ENCODE peak calls at places on chromosomes 4 and X, in seven cellular contexts. V is uterus; K is left ventricle myocardium inferior; L is fibroblast of lung; Z is SK-N-SH; A is GM23248; S is naive thymus-derived CD4-positive, alpha-beta T cell. Y is an unnamed sample.
A peak's percentile ranks its signal among the peaks of the same experiment; 100 is the strongest.

GRCh38 chrX:405149-405548 is 18.4 kb upstream of the PPP2R3B start:
- DNase-seq in K (no peak), A (no peak), S (no peak), Z (no peak), V (no peak), L (no peak), Y (no peak)

GRCh38 chrX:21674430-21675186 is 16.5 kb upstream of the KLHL34 start:
- DNase-seq in K (no peak), A (no peak), L (no peak), S (no peak), V (no peak), Z (no peak), Y (no peak)

GRCh38 chr4:2248044-2248780 is 6.3 kb upstream of the HAUS3 start:
- DNase-seq in V (no peak), L (no peak), K (no peak), A (no peak), S (no peak), Z (peak; percentile 24), Y (peak; percentile 15)

GRCh38 chrX:47523297-47523696 is 37.7 kb upstream of the ARAF start:
- DNase-seq in Z (peak; percentile 91), K (peak; percentile 85), L (peak; percentile 59), A (peak; percentile 85), V (peak; percentile 84), S (peak; percentile 58), Y (peak; percentile 57)

GRCh38 chr4:37446016-37446415 is 201.5 kb downstream of the NWD2 start:
- DNase-seq in Z (no peak), A (no peak), L (peak; percentile 65), S (no peak), V (no peak), K (no peak), Y (no peak)

GRCh38 chr4:174402470-174403176 is 118.9 kb downstream of the CEP44 start:
- DNase-seq in Z (no peak), K (no peak), L (no peak), V (no peak), A (peak; percentile 25), S (no peak), Y (no peak)

GRCh38 chr4:141090473-141090872 is 42.8 kb downstream of the RNF150 start:
- DNase-seq in L (no peak), S (no peak), Z (no peak), V (no peak), K (no peak), A (no peak), Y (no peak)

GRCh38 chrX:5646818-5647217 is 581.8 kb downstream of the NLGN4X start:
- DNase-seq in S (no peak), Z (no peak), A (no peak), L (no peak), V (no peak), K (no peak), Y (no peak)

GRCh38 chr4:3134201-3134600 is 59.7 kb downstream of the HTT start:
- DNase-seq in Z (no peak), S (no peak), V (no peak), L (no peak), A (no peak), K (no peak), Y (no peak)

GRCh38 chrX:313546-313945 is 5.0 kb downstream of the GTPBP6 start:
- DNase-seq in A (no peak), K (peak; percentile 6), L (no peak), S (no peak), V (no peak), Z (no peak), Y (no peak)

GRCh38 chr4:70705146-70705855 is 16.5 kb upstream of the RUFY3 start:
- DNase-seq in A (peak; percentile 85), V (peak; percentile 71), L (peak; percentile 68), K (peak; percentile 77), Z (peak; percentile 91), S (peak; percentile 72), Y (peak; percentile 83)

GRCh38 chrX:16785247-16786138 is 773 bp upstream of the TXLNG start:
- DNase-seq in V (peak; percentile 25), A (peak; percentile 18), S (no peak), K (no peak), Z (peak; percentile 27), L (no peak), Y (peak; percentile 21)

GRCh38 chr4:86250616-86251015 is 109.2 kb downstream of the MAPK10 start:
- DNase-seq in Z (no peak), V (no peak), L (peak; percentile 87), K (no peak), A (no peak), S (no peak), Y (no peak)

GRCh38 chrX:140507982-140508305 is 3.1 kb upstream of the SOX3 start:
- DNase-seq in L (no peak), K (no peak), V (no peak), S (no peak), A (peak; percentile 60), Z (peak; percentile 24), Y (no peak)

GRCh38 chrX:24925430-24925829 is 90.3 kb downstream of the ARX start:
- DNase-seq in Z (no peak), A (no peak), L (no peak), S (no peak), V (no peak), K (no peak), Y (no peak)

GRCh38 chrX:18927558-18927957 is 56.4 kb downstream of the PHKA2 start:
- DNase-seq in V (no peak), S (no peak), K (no peak), L (no peak), Z (no peak), A (no peak), Y (no peak)

DNA sequence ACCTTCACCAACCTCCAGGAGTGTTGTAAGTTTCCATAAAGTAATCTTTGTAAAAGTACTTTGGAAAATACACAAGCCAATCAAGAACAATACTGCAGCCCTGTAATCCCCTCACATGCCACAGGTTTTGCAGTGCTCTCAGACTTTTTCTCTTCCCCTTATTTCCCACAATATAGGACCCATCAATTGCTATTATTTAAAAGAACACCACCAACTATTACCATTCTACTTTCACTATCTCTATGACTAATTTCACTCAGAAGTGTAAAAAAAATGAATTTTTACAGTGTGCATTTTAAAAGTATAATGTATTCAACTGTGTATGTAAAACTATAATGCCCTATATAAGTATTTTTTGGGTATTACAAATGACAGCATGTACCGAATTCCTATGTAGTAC is 1.7 kb downstream of the ATP8A1 start:
- DNase-seq in L (no peak), S (no peak), V (no peak), Z (no peak), K (no peak), A (peak; percentile 10), Y (no peak)
- H3K36me3 ChIP-seq in L (no peaks in the 10 kb centered on the region), S (peaks cover 8% of the 10 kb centered on the region), V (no peaks in the 10 kb centered on the region), Z (no peaks in the 10 kb centered on the region), K (no peaks in the 10 kb centered on the region), A (no peaks in the 10 kb centered on the region), Y (no peaks in the 10 kb centered on the region)

GRCh38 chr4:7506119-7506518 is 71.4 kb upstream of the PSAPL1 start:
- DNase-seq in A (no peak), K (no peak), V (no peak), S (no peak), Z (no peak), L (peak; percentile 62), Y (no peak)

GRCh38 chr4:7507381-7507780 is 72.7 kb upstream of the PSAPL1 start:
- DNase-seq in Z (no peak), L (peak; percentile 80), S (no peak), A (no peak), V (no peak), K (no peak), Y (no peak)

GRCh38 chr4:7505116-7505900 is 70.6 kb upstream of the PSAPL1 start:
- DNase-seq in V (no peak), K (no peak), Z (no peak), L (no peak), S (no peak), A (no peak), Y (no peak)

GRCh38 chr4:7503597-7503996 is 68.9 kb upstream of the PSAPL1 start:
- DNase-seq in V (no peak), K (no peak), Z (no peak), L (no peak), A (no peak), S (no peak), Y (no peak)

DNA sequence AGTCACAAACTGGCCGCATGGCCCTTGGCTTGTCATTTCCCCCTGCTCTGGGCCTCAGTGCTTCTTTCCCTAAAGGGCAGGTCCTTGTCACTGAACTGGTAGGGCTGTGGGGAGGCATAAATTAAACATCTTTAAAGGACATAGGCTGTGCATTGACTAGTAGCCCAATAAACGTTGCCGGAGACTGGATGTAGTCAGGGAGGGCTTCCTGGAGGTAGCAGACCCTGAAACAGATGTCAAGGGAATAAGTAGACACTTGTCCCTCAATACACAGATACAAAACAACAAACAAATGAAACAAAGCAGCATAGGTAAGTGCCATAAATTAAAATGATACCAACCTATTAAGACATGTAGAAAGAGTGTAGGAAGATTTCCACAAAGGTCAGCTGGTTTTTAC is 71.8 kb upstream of the PSAPL1 start:
- DNase-seq in L (no peak), S (no peak), V (no peak), K (no peak), A (no peak), Z (no peak), Y (no peak)
- H3K4me1 ChIP-seq in L (no peaks in the 10 kb centered on the region), S (no peaks in the 10 kb centered on the region), V (no peaks in the 10 kb centered on the region), K (no peaks in the 10 kb centered on the region), A (no peaks in the 10 kb centered on the region), Z (no peaks in the 10 kb centered on the region), Y (peaks cover 12% of the 10 kb centered on the region)

GRCh38 chr4:122305853-122306252 is 73.0 kb upstream of the ADAD1 start:
- DNase-seq in K (no peak), L (no peak), Z (no peak), S (no peak), V (no peak), A (no peak), Y (no peak)

DNA sequence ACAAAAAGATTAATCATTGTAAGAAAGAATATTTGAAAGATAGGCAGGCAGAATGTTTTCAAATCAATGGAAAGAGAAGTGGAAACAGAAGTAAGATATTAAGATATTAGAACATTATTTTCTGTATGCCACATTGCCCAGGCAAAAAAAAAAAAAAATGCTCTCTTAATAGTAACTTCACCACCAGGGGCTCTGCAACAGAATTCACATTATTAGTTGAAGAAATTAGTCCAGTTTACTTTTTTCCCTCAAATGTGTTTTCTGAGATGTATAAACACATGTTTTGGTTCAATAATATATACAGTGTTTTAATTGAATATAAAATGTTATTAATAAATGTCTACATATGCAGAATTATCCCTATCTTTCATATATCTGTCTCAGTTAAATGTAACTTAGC is 78.0 kb upstream of the ADAD1 start:
- DNase-seq in V (no peak), K (no peak), A (peak; percentile 33), Z (no peak), L (no peak), S (no peak), Y (no peak)
- H3K27ac ChIP-seq in V (no peak overlapping the region), K (no peak overlapping the region), A (no peak overlapping the region), Z (no peak overlapping the region), L (no peak overlapping the region), S (no peak overlapping the region), Y (no peak overlapping the region)

GRCh38 chr4:75658881-75659280 is 14.3 kb downstream of the G3BP2 start:
- DNase-seq in L (peak; percentile 66), K (no peak), A (peak; percentile 46), Z (no peak), V (no peak), S (no peak), Y (no peak)

GRCh38 chr4:75662626-75663025 is 10.6 kb downstream of the G3BP2 start:
- DNase-seq in L (peak; percentile 59), A (no peak), V (no peak), K (no peak), Z (no peak), S (no peak), Y (no peak)

GRCh38 chr4:75655562-75655961 is 17.6 kb downstream of the G3BP2 start:
- DNase-seq in L (no peak), V (no peak), Z (no peak), K (no peak), S (peak; percentile 79), A (no peak), Y (no peak)

GRCh38 chr4:75659512-75660031 is 13.6 kb downstream of the G3BP2 start:
- DNase-seq in L (no peak), A (no peak), K (no peak), V (no peak), S (no peak), Z (no peak), Y (no peak)

GRCh38 chr4:75660491-75660890 is 12.7 kb downstream of the G3BP2 start:
- DNase-seq in V (no peak), A (no peak), S (no peak), Z (no peak), K (no peak), L (peak; percentile 48), Y (no peak)
- H3K36me3 ChIP-seq in V (no peaks in the 10 kb centered on the region), A (peaks cover 42% of the 10 kb centered on the region), S (peaks cover 36% of the 10 kb centered on the region), Z (peaks cover 44% of the 10 kb centered on the region), K (peaks cover 43% of the 10 kb centered on the region), L (peaks cover 4% of the 10 kb centered on the region), Y (peaks cover 48% of the 10 kb centered on the region)

Y was measured in tibial artery.